ENCODE peak calls at places on chromosomes 6 and 20, in four cellular contexts. R is dorsolateral prefrontal cortex; N is stomach; I is CD4-positive, alpha-beta T cell. M is an unnamed sample.

GRCh38 chr6:26311012-26311384 is 54.0 kb upstream of the BTN3A2 start:
- DNase-seq in R (no peak), N (no peak), I (peak; percentile 29), M (no peak)

GRCh38 chr6:81773887-81774286 is 21.4 kb upstream of the TENT5A start:
- DNase-seq in N (no peak), I (no peak), R (no peak), M (no peak)

GRCh38 chr20:4913147-4913546 is 88.2 kb downstream of the SLC23A2 start:
- DNase-seq in R (no peak), N (no peak), I (no peak), M (no peak)

GRCh38 chr20:15860850-15861249 is 712.4 kb downstream of the KIF16B start:
- DNase-seq in R (no peak), I (no peak), N (no peak), M (no peak)

GRCh38 chr20:35539756-35540212 is 2.1 kb upstream of the ERGIC3 start:
- DNase-seq in I (no peak), N (peak; percentile 91), R (no peak), M (no peak)

GRCh38 chr6:164121527-164121926 is 707.0 kb downstream of the QKI start:
- DNase-seq in R (no peak), N (no peak), I (no peak), M (no peak)

GRCh38 chr20:36821964-36822437 is 48.4 kb upstream of the DSN1 start:
- DNase-seq in R (peak; percentile 40), I (no peak), N (peak; percentile 38), M (no peak)

GRCh38 chr6:161038229-161039003 is 46.8 kb downstream of the MAP3K4 start:
- DNase-seq in I (no peak), N (no peak), R (no peak), M (peak; percentile 42)

GRCh38 chr6:170444056-170444505 is 109.0 kb downstream of the PSMB1 start:
- DNase-seq in N (no peak), I (no peak), R (no peak), M (no peak)

GRCh38 chr6:110534731-110535164 is 58.3 kb upstream of the SLC22A16 start:
- DNase-seq in R (peak; percentile 85), N (no peak), I (no peak), M (no peak)

GRCh38 chr20:33791021-33791420 is 20.1 kb upstream of the CHMP4B start:
- DNase-seq in I (no peak), N (no peak), R (no peak), M (no peak)

GRCh38 chr20:9241232-9241692 is 172.4 kb downstream of the PLCB4 start:
- DNase-seq in N (no peak), R (no peak), I (no peak), M (no peak)

GRCh38 chr6:158073776-158074175 is 92.1 kb downstream of the SYNJ2 start:
- DNase-seq in N (no peak), R (no peak), I (no peak), M (no peak)

GRCh38 chr20:52991783-52992182 is 19.6 kb downstream of the TSHZ2 start:
- DNase-seq in R (no peak), I (no peak), N (no peak), M (no peak)

GRCh38 chr20:46255440-46256104 is 52.7 kb downstream of the CDH22 start:
- DNase-seq in I (no peak), N (peak; percentile 93), R (peak; percentile 50), M (no peak)

GRCh38 chr6:112503210-112503609 is 156.1 kb downstream of the RFPL4B start:
- DNase-seq in R (no peak), I (no peak), N (no peak), M (no peak)

GRCh38 chr6:18302561-18303439 is 38.5 kb upstream of the DEK start:
- DNase-seq in R (no peak), N (no peak), I (no peak), M (no peak)

GRCh38 chr6:142946924-142947701 is 2.1 kb upstream of the HIVEP2 start:
- DNase-seq in I (peak; percentile 69), R (peak; percentile 70), N (peak; percentile 83), M (no peak)

GRCh38 chr6:78476561-78476960 is 390.8 kb upstream of the IRAK1BP1 start:
- DNase-seq in N (no peak), I (no peak), R (no peak), M (no peak)

GRCh38 chr6:9140861-9141534 is 705.7 kb upstream of the SLC35B3 start:
- DNase-seq in I (no peak), N (no peak), R (no peak), M (peak; percentile 71)

GRCh38 chr20:23145281-23145700 is 59.2 kb upstream of the CD93 start:
- DNase-seq in N (no peak), I (no peak), R (no peak), M (no peak)

GRCh38 chr6:161917645-161918044 is 643.8 kb upstream of the AGPAT4 start:
- DNase-seq in I (no peak), N (no peak), R (no peak), M (no peak)

GRCh38 chr6:35047265-35048011 is 93.7 kb downstream of the TCP11 start:
- DNase-seq in R (no peak), N (no peak), I (no peak), M (no peak)

GRCh38 chr6:111462770-111463391 is 20.1 kb downstream of the REV3L start:
- DNase-seq in I (no peak), R (no peak), N (no peak), M (peak; percentile 66)

GRCh38 chr6:107116328-107116892 is 1.1 kb upstream of the BEND3 start:
- DNase-seq in R (peak; percentile 15), I (no peak), N (peak; percentile 57), M (no peak)

GRCh38 chr6:153032255-153032882 is 29.9 kb upstream of the MTRF1L start:
- DNase-seq in R (no peak), I (no peak), N (no peak), M (no peak)

GRCh38 chr6:89200706-89201215 is 16.4 kb downstream of the GABRR1 start:
- DNase-seq in N (no peak), R (no peak), I (no peak), M (no peak)

GRCh38 chr6:125110056-125110455 is 43.5 kb upstream of the TPD52L1 start:
- DNase-seq in N (no peak), I (no peak), R (no peak), M (no peak)

GRCh38 chr6:125114248-125114858 is 39.2 kb upstream of the TPD52L1 start:
- DNase-seq in I (peak; percentile 28), N (peak; percentile 68), R (peak; percentile 37), M (no peak)

GRCh38 chr6:125107896-125108295 is 45.7 kb upstream of the TPD52L1 start:
- DNase-seq in I (no peak), R (no peak), N (no peak), M (no peak)

GRCh38 chr6:125112934-125113333 is 40.6 kb upstream of the TPD52L1 start:
- DNase-seq in R (no peak), I (no peak), N (no peak), M (no peak)

DNA sequence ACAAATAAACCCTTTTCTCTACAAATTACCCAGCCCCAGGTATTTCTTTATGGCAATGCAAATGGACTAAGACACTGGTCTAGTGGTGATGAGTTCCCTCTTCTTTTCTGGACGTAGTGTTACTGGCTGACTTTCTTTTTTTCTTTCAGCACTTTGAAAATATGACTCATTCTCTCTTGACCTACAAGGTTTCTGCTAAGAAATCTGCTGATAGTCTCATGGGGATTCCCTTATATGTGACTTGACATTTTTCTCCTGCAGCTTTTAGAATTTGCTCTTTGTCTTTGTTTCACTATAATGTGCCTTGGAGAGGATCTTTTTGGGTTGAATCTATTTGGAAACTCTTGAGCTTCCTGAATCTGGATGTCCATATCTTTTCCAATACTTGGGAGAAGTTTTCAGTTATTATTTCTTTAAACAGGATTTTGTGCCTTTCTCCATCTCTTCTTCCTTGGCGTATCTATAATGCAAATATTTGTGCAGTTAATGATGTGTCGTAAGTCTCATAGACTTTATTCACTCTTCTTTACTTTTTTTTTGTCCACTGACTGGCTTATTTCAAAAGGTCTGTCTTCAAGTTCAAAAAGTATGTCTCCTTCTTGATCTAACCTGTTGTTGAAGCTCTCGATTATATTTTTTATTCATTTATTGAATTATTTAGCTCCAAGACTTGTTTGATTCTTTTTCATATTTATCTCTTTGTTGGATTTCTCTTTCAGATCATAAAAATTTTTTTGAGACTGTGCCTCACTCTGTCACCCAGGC is 42.2 kb upstream of the TPD52L1 start:
- DNase-seq in I (no peak), R (no peak), N (no peak), M (no peak)
- TF ChIP-seq CTCF in I (no peak), R (no peak), N (no peak), M (no peak)

GRCh38 chr6:1316482-1317220 is 4.8 kb downstream of the FOXQ1 start:
- DNase-seq in R (no peak), I (no peak), N (peak; percentile 73), M (no peak)
- TF ChIP-seq CTCF in R (no peak), I (no peak), N (no peak), M (no peak)

DNA sequence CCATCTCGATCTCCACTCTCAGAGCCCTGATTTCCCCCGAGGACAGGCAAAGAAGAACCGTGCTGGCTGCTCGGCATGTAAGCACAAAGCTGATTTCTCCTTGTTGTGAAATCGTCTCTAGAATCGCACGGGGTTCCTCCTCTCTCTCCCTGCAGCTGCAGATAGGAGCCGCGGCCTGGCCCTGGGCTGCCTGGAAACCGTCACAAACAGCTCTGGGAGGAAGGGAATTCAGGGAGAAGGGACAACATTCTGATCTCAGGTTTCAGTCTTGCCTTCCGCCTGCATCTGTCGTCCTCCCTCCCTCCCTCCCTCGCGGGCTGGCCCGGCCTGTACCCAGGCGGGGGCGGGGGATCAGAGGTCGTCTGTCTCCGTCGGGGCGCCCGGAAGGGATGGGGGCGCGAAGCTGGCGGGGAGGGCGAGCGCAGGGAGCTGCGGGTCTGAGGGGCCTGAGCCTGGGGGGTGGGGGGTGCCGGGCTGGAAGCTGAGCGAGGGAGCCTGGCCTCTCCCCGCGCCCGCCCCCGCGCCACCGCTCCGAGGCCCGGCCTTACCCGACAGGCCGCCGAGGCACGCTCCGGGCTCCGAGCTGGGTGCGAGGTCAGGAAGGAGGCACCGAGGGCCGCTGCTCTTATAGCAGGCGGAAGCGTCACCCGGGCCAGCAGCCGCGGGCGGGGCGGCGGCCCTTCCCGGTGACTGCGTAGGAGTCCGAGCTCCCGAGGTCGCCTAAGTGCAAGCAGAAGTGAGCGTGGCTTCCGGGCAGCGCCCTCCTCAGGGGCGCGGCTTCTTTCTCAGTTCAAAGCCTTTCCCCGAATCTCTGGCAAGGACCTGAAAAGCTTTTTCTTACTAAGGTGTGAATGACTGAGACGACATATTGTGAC is at the start of gene SERPINB1:
- DNase-seq in R (peak; percentile 54), N (peak; percentile 94), I (peak; percentile 60), M (no peak)
- TF ChIP-seq CTCF in R (peak; percentile 24), N (peak; percentile 11), I (no peak), M (no peak)

DNA sequence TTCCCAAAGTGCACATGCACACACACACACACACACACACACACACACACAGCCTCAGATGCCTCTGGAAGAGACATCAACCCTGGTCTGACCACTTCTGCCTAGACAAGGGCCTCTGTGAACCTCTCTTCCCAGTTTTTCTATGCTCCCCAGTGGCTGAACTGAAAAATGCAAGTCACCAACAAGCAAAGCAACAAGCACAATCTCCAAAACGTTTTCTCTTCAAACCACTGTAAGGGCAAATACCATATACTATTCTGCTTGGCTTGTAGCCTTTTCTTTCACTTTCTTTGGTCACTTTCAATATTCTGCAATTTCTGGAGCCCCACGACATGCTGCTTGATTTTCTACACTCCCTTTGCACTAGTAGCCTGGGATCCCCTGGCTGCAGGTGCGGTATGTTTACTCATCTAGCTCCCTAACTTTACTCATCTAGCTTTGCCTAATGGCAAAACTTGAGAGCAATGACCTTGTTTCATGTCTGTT is 121.4 kb upstream of the DST start:
- DNase-seq in R (no peak), N (no peak), I (no peak), M (no peak)
- TF ChIP-seq CTCF in R (peak; percentile 47), N (peak; percentile 41), I (no peak), M (peak; percentile 79)